ENCODE peak calls at places on chromosomes 13 and 19, in five cellular contexts. I is HT1080; E is iris pigment epithelial cell; F is left lung; X is CD4-positive, alpha-beta memory T cell. N is an unnamed sample.

GRCh38 chr19:47112166-47112663 is 1.4 kb downstream of the ZC3H4 start:
- DNase-seq in I (peak), E (peak), F (peak), X (peak), N (peak)

GRCh38 chr13:27455331-27455855 is 5.0 kb upstream of the MTIF3 start:
- DNase-seq in I (no peak), E (no peak), F (no peak), X (peak), N (no peak)

GRCh38 chr13:24709186-24709913 is 29.1 kb downstream of the ATP12A start:
- DNase-seq in I (no peak), E (no peak), F (no peak), X (peak), N (no peak)

GRCh38 chr13:75226092-75226491 is 255.9 kb downstream of the TBC1D4 start:
- DNase-seq in I (peak), E (no peak), F (peak), X (no peak), N (peak)

GRCh38 chr19:29699861-29700260 is 15.2 kb downstream of the C19orf12 start:
- DNase-seq in I (no peak), E (no peak), F (no peak), X (no peak), N (no peak)

GRCh38 chr19:53511933-53512374 is 26.0 kb upstream of the ZNF331 start:
- DNase-seq in I (peak), E (peak), F (no peak), X (peak), N (peak)

GRCh38 chr13:31067416-31068118 is 94.1 kb downstream of the HSPH1 start:
- DNase-seq in I (peak), E (peak), F (no peak), X (no peak), N (peak)

GRCh38 chr19:27779953-27780352 is 1433.0 kb downstream of the UQCRFS1 start:
- DNase-seq in I (no peak), E (no peak), F (no peak), X (no peak), N (no peak)

GRCh38 chr13:43475135-43475534 is 311.6 kb downstream of the ENOX1 start:
- DNase-seq in I (no peak), E (peak), F (no peak), X (no peak), N (no peak)

GRCh38 chr19:34808566-34808965 is 35.6 kb upstream of the ZNF599 start:
- DNase-seq in I (peak), E (peak), F (no peak), X (no peak), N (no peak)

GRCh38 chr13:74770361-74770760 is 636.2 kb upstream of the KLF12 start:
- DNase-seq in I (peak), E (peak), F (no peak), X (no peak), N (no peak)

GRCh38 chr13:95644611-95645052 is at the start of gene DZIP1:
- DNase-seq in I (peak), E (peak), F (peak), X (no peak), N (peak)

GRCh38 chr19:56966697-56967299 is 126.3 kb upstream of the PEG3 start:
- DNase-seq in I (no peak), E (no peak), F (no peak), X (no peak), N (peak)

GRCh38 chr19:38731654-38732301 is 12.5 kb downstream of the CAPN12 start:
- DNase-seq in I (no peak), E (no peak), F (peak), X (no peak), N (no peak)

GRCh38 chr19:24062222-24062621 is 24.8 kb upstream of the ZNF254 start:
- DNase-seq in I (peak), E (no peak), F (no peak), X (no peak), N (no peak)

GRCh38 chr13:95535243-95535642 is 17.3 kb upstream of the CLDN10 start:
- DNase-seq in I (peak), E (peak), F (no peak), X (no peak), N (peak)

GRCh38 chr13:30194906-30195305 is 112.4 kb downstream of the KATNAL1 start:
- DNase-seq in I (no peak), E (no peak), F (no peak), X (no peak), N (no peak)

N was measured in Daoy.